ENCODE peak calls at places on chromosomes 3 and 15, in five cellular contexts. P, K, O, D and T are unnamed samples. For H3K9me3, the result is how much of the 10 kb centered on the place peaks cover.

GRCh38 chr3:78645628-78646310 is 1122.0 kb downstream of the ROBO1 start:
- DNase-seq in D (peak), O (no peak), K (no peak), P (no peak), T (peak)

GRCh38 chr15:57572463-57572862 is 19.2 kb upstream of the MYZAP start:
- DNase-seq in P (no peak), D (no peak), K (no peak), O (no peak), T (no peak)

GRCh38 chr15:69469467-69470191 is 17.0 kb downstream of the RPLP1 start:
- DNase-seq in P (no peak), K (peak), O (peak), D (no peak), T (no peak)

GRCh38 chr3:56421205-56421604 is 47.1 kb downstream of the ERC2 start:
- DNase-seq in D (no peak), O (no peak), P (no peak), K (no peak), T (no peak)

GRCh38 chr15:91782221-91782620 is 71.3 kb upstream of the SLCO3A1 start:
- DNase-seq in D (no peak), P (no peak), K (no peak), O (no peak), T (no peak)

GRCh38 chr3:39941941-39942340 is 132.5 kb downstream of the MYRIP start:
- DNase-seq in O (no peak), K (no peak), D (no peak), P (no peak), T (no peak)

GRCh38 chr15:66514586-66514985 is 9.5 kb downstream of the ZWILCH start:
- DNase-seq in D (no peak), O (no peak), K (no peak), P (no peak), T (no peak)

GRCh38 chr3:37892917-37893595 is 31.4 kb downstream of the CTDSPL start:
- DNase-seq in K (no peak), D (peak), O (no peak), P (no peak), T (no peak)

GRCh38 chr15:29430124-29430523 is 160.5 kb upstream of the NSMCE3 start:
- DNase-seq in O (no peak), D (no peak), K (no peak), P (no peak), T (no peak)

GRCh38 chr3:29805757-29806156 is 524.9 kb downstream of the RBMS3 start:
- DNase-seq in D (peak), K (no peak), P (no peak), O (no peak), T (no peak)

GRCh38 chr3:114877378-114878118 is 269.5 kb downstream of the ZBTB20 start:
- DNase-seq in O (no peak), K (no peak), D (no peak), P (no peak), T (no peak)

GRCh38 chr3:37291275-37291700 is 116.9 kb upstream of the LRRFIP2 start:
- DNase-seq in D (peak), K (no peak), O (no peak), P (no peak), T (no peak)

GRCh38 chr3:176208915-176209314 is 988.4 kb downstream of the TBL1XR1 start:
- DNase-seq in O (no peak), D (no peak), K (no peak), P (no peak), T (no peak)

GRCh38 chr3:186544281-186544680 is at the start of gene CRYGS:
- DNase-seq in O (no peak), K (no peak), P (no peak), D (no peak), T (no peak)

GRCh38 chr3:128383316-128384235 is 83.1 kb downstream of the DNAJB8 start:
- DNase-seq in D (peak), K (peak), P (peak), O (peak), T (no peak)

GRCh38 chr3:16309558-16309957 is 44.5 kb downstream of the OXNAD1 start:
- DNase-seq in O (no peak), D (peak), K (no peak), P (no peak), T (no peak)

GRCh38 chr15:90769375-90769774 is 52.2 kb downstream of the BLM start:
- DNase-seq in O (no peak), K (no peak), P (no peak), D (no peak), T (no peak)

GRCh38 chr3:158679547-158680000 is 7.1 kb upstream of the LXN start:
- DNase-seq in P (no peak), O (no peak), D (peak), K (no peak), T (no peak)

GRCh38 chr3:48619541-48620524 is 1.7 kb downstream of the TMEM89 start:
- DNase-seq in K (no peak), O (no peak), P (no peak), D (no peak), T (no peak)

GRCh38 chr15:62269504-62269903 is 104.4 kb upstream of the C2CD4B start:
- DNase-seq in K (no peak), P (no peak), D (peak), O (no peak), T (no peak)

GRCh38 chr3:47950453-47950852 is 65.8 kb downstream of the MAP4 start:
- DNase-seq in D (no peak), O (no peak), P (no peak), K (no peak), T (no peak)

GRCh38 chr3:171860830-171861535 is 17.8 kb downstream of the TMEM212 start:
- DNase-seq in P (no peak), O (no peak), K (no peak), D (peak), T (no peak)

GRCh38 chr3:115245899-115246298 is 98.8 kb upstream of the ZBTB20 start:
- DNase-seq in O (no peak), K (no peak), P (no peak), D (peak), T (no peak)

GRCh38 chr15:78082106-78082742 is 4.7 kb upstream of the TBC1D2B start:
- DNase-seq in O (no peak), D (no peak), K (no peak), P (no peak), T (no peak)

GRCh38 chr3:146524961-146525360 is 19.4 kb downstream of the PLSCR1 start:
- DNase-seq in O (no peak), D (no peak), P (no peak), K (no peak), T (no peak)

GRCh38 chr3:196322-197153 is at the start of gene CHL1:
- DNase-seq in P (no peak), O (no peak), K (no peak), D (no peak), T (no peak)

GRCh38 chr15:40323239-40323952 is at the start of gene INAFM2:
- DNase-seq in D (peak), O (peak), K (peak), P (peak), T (peak)

DNA sequence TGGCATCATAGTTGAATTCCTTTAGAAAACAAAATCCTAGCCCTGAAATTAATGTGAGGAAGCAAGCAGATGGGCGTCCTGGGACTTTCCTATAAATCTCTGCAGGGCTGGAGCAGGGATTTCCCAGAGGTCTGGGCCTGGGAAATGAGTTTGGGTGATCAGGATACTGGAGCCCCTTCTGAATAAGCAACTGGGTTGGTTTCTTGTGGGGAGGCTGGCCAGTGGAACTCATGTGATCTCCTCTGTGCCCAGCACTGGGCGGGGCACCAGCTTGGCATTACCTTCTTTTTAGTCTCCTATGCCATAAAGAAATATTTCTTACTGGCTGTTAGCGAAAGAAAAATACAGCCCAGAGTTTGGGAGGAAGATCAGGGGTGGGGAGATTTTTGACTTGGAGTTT is 1.7 kb downstream of the THSD4 start:
- DNase-seq in O (no peak), D (no peak), K (no peak), P (no peak), T (no peak)
- H3K4me3 ChIP-seq in O (no peak), D (no peak), K (peak), P (peak), T (no peak)

GRCh38 chr3:179495483-179495882 is 44.2 kb upstream of the GNB4 start:
- DNase-seq in D (no peak), K (no peak), P (no peak), O (no peak), T (no peak)
- H3K9me3 ChIP-seq in D (under half), K (under half), P (under half), O (under half), T (under half)

GRCh38 chr15:72999586-72999985 is 52.7 kb upstream of the NEO1 start:
- DNase-seq in O (no peak), D (no peak), P (no peak), K (no peak), T (no peak)
- H3K27ac ChIP-seq in O (no peak), D (no peak), P (no peak), K (no peak), T (no peak)

GRCh38 chr15:99565281-99566156 is at the start of gene MEF2A:
- DNase-seq in O (peak), K (peak), D (peak), P (peak), T (peak)

GRCh38 chr15:99566157-99566900 is 545 bp downstream of the MEF2A start:
- DNase-seq in P (no peak), K (peak), O (no peak), D (no peak), T (no peak)

GRCh38 chr15:99565031-99565280 is 828 bp upstream of the MEF2A start:
- DNase-seq in D (no peak), P (peak), K (no peak), O (no peak), T (no peak)

GRCh38 chr15:99571299-99571698 is 5.5 kb downstream of the MEF2A start:
- DNase-seq in K (no peak), O (no peak), P (no peak), D (no peak), T (no peak)

GRCh38 chr15:99568548-99569352 is 3.0 kb downstream of the MEF2A start:
- DNase-seq in K (no peak), D (no peak), O (no peak), P (no peak), T (no peak)
- H3K4me3 ChIP-seq in K (peak), D (peak), O (no peak), P (peak), T (peak)

DNA sequence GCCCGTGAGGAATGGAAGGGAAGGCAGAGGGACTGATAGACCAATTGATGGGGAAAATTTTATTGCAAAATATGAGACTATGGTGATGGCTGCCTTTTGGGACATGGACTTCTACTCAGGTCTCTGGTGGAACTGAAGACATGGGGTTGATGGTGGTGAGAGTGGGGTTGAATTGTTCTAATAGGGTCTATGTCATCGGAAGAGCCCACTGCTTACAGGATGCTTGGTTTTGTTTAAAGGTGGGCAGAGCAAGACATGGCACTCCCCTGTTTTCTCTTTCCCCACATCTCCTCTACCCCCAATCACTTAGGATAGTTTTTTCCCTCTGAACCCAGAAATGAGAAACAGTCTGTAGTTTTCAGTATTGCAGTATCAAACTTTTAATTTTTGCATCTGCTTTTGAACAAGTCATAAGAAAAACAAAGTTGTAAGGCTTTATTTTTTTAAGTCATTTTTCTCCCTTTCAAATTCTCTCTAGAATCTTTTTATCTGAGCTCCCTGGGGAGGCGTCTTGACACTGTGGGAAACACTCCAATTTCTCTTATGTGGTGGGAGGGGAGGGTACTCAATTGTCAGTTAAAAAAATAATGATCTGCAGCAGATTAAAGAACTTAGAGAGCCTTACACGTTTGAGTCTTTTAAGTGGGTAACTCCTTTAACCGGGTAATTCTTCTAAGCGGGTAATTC is 276.2 kb upstream of the TBC1D5 start:
- DNase-seq in K (no peak), P (no peak), O (no peak), D (no peak), T (no peak)
- H3K9me3 ChIP-seq in K (under half), P (under half), O (under half), D (under half), T (under half)

DNA sequence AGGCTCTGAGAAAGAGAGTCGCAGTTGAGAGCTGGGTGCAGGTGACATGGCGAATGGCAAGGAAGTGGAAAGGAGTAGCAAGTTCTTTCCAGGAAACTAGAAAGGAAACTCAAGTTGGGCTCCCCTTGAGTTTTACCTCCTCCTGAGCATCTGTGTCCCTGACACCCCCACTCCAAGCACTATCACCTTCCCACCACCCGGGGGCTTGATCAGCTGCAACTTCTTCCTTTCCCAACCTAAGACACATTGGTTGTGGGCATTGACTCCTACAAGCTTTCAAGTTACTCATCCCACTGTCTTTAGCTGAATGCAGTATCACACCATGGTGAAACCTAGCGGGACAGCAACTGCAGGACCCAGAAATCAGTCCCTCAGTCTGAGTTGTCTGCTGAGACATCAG is 256.6 kb upstream of the NR2F2 start:
- DNase-seq in D (no peak), K (no peak), P (no peak), O (no peak), T (no peak)
- H3K27ac ChIP-seq in D (no peak), K (no peak), P (no peak), O (no peak), T (no peak)

GRCh38 chr3:141431411-141432378 is 55.1 kb upstream of the RASA2 start:
- DNase-seq in O (no peak), D (no peak), K (no peak), P (no peak), T (no peak)
- H3K4me3 ChIP-seq in O (no peak), D (no peak), K (peak), P (peak), T (no peak)

DNA sequence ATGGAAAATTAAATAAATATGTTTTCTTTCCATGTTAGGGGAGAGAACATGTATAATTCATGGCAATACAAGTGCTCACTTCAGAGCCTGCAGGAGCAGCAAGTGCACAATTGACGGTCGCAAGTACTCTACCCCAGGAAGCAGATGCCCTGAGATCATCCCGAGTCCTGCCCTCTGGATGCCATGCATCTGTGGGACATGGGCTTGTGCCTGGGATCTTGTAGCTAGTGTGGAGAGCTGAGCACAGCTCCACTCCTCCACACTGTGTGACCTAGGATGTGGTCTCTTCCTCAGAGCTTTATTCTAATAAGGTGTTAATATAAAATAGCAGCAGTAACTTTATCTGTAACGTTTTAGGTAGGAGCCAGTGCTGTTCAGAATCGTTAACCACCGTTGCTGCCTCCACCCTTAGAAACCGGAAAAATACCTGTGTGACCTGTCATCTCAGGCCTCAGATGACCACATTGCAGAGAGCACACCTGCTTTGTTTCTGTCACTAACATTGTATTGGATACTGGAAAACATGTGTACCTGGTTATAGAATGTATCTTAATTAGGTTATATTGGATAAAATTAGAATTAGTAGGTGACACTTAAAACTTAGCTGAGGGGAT is 105.0 kb upstream of the GOLGA6L6 start:
- DNase-seq in O (no peak), D (no peak), K (no peak), P (no peak), T (no peak)
- H3K9me3 ChIP-seq in O (under half), D (under half), K (under half), P (under half), T (under half)

GRCh38 chr3:11568503-11569155 is 75.1 kb downstream of the VGLL4 start:
- DNase-seq in O (peak), P (peak), K (peak), D (peak), T (no peak)
- H3K27ac ChIP-seq in O (peak), P (peak), K (peak), D (peak), T (no peak)

DNA sequence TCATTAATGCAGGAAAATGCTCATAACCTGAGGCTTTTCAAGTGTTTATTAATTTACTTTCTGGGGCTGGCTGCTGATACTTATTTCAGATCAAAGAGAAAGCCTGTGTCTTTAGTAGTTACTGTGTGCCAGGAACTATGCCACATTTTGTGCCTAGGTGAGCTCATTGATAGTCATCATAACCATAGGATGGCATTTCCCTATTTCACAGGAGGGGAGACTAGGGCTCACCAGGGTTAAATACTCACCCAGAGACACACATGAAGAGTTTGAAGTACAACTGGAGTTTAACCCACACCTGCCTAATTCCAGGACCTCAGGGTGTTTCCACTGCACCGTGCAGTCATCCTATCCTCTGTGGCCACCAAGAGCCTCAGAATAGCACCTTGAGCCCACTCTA is 264.4 kb upstream of the NR2E3 start:
- DNase-seq in P (no peak), K (no peak), D (no peak), O (no peak), T (no peak)
- H3K4me3 ChIP-seq in P (no peak), K (no peak), D (no peak), O (no peak), T (no peak)